ENCODE peak calls at places on chromosomes 5 and 9, in six cellular contexts. One of them, this sample, is unnamed.

GRCh38 chr9:122263699-122264349 is 816 bp downstream of the RBM18 start:
- DNase-seq in T-helper 2 cell treated with Interferon-gamma antibody and Interleukin-4, amounts not matched to agents 5 μg/mL and 100 μg/mL, for 36 hours: no peak
- DNase-seq in T-helper 17 cell: no peak
- DNase-seq in left ventricle myocardium inferior: no peak
- DNase-seq in RPMI7951: peak; percentile 4
- DNase-seq in ACHN: peak; percentile 30
- DNase-seq in this sample: no peak

GRCh38 chr5:128331261-128331660 is 206.8 kb downstream of the FBN2 start:
- DNase-seq in RPMI7951: no peak
- DNase-seq in T-helper 2 cell treated with Interferon-gamma antibody and Interleukin-4, amounts not matched to agents 5 μg/mL and 100 μg/mL, for 36 hours: no peak
- DNase-seq in T-helper 17 cell: no peak
- DNase-seq in ACHN: no peak
- DNase-seq in left ventricle myocardium inferior: no peak
- DNase-seq in this sample: no peak

GRCh38 chr5:177354716-177355115 is 3.0 kb upstream of the RGS14 start:
- DNase-seq in RPMI7951: no peak
- DNase-seq in left ventricle myocardium inferior: no peak
- DNase-seq in T-helper 17 cell: no peak
- DNase-seq in ACHN: no peak
- DNase-seq in T-helper 2 cell treated with Interferon-gamma antibody and Interleukin-4, amounts not matched to agents 5 μg/mL and 100 μg/mL, for 36 hours: no peak
- DNase-seq in this sample: no peak

GRCh38 chr9:119768266-119768665 is 399.0 kb upstream of the BRINP1 start:
- DNase-seq in T-helper 2 cell treated with Interferon-gamma antibody and Interleukin-4, amounts not matched to agents 5 μg/mL and 100 μg/mL, for 36 hours: no peak
- DNase-seq in ACHN: no peak
- DNase-seq in left ventricle myocardium inferior: no peak
- DNase-seq in RPMI7951: no peak
- DNase-seq in T-helper 17 cell: no peak
- DNase-seq in this sample: no peak

GRCh38 chr5:132462856-132463745 is 27.5 kb downstream of the IRF1 start:
- DNase-seq in RPMI7951: no peak
- DNase-seq in T-helper 2 cell treated with Interferon-gamma antibody and Interleukin-4, amounts not matched to agents 5 μg/mL and 100 μg/mL, for 36 hours: no peak
- DNase-seq in T-helper 17 cell: no peak
- DNase-seq in left ventricle myocardium inferior: no peak
- DNase-seq in ACHN: no peak
- DNase-seq in this sample: no peak

GRCh38 chr9:127415657-127416056 is 8.5 kb upstream of the ZNF79 start:
- DNase-seq in ACHN: no peak
- DNase-seq in left ventricle myocardium inferior: no peak
- DNase-seq in T-helper 2 cell treated with Interferon-gamma antibody and Interleukin-4, amounts not matched to agents 5 μg/mL and 100 μg/mL, for 36 hours: no peak
- DNase-seq in T-helper 17 cell: no peak
- DNase-seq in RPMI7951: no peak
- DNase-seq in this sample: no peak

GRCh38 chr9:137534256-137535119 is 15.7 kb downstream of the PNPLA7 start:
- DNase-seq in ACHN: peak; percentile 59
- DNase-seq in left ventricle myocardium inferior: no peak
- DNase-seq in T-helper 17 cell: no peak
- DNase-seq in RPMI7951: peak; percentile 57
- DNase-seq in T-helper 2 cell treated with Interferon-gamma antibody and Interleukin-4, amounts not matched to agents 5 μg/mL and 100 μg/mL, for 36 hours: peak; percentile 16
- DNase-seq in this sample: no peak

GRCh38 chr9:76799481-76799880 is 35.2 kb downstream of the PCA3 start:
- DNase-seq in T-helper 2 cell treated with Interferon-gamma antibody and Interleukin-4, amounts not matched to agents 5 μg/mL and 100 μg/mL, for 36 hours: no peak
- DNase-seq in T-helper 17 cell: no peak
- DNase-seq in left ventricle myocardium inferior: no peak
- DNase-seq in RPMI7951: no peak
- DNase-seq in ACHN: no peak
- DNase-seq in this sample: no peak

GRCh38 chr5:143695244-143695885 is 116.6 kb upstream of the HMHB1 start:
- DNase-seq in left ventricle myocardium inferior: no peak
- DNase-seq in ACHN: no peak
- DNase-seq in RPMI7951: no peak
- DNase-seq in T-helper 2 cell treated with Interferon-gamma antibody and Interleukin-4, amounts not matched to agents 5 μg/mL and 100 μg/mL, for 36 hours: no peak
- DNase-seq in T-helper 17 cell: no peak
- DNase-seq in this sample: no peak

GRCh38 chr9:125965421-125965820 is 218.2 kb downstream of the PBX3 start:
- DNase-seq in RPMI7951: no peak
- DNase-seq in T-helper 2 cell treated with Interferon-gamma antibody and Interleukin-4, amounts not matched to agents 5 μg/mL and 100 μg/mL, for 36 hours: no peak
- DNase-seq in ACHN: no peak
- DNase-seq in left ventricle myocardium inferior: no peak
- DNase-seq in T-helper 17 cell: no peak
- DNase-seq in this sample: no peak

This sample was measured in vagina.